ENCODE peak calls at places on chromosomes 3 and 15, in eight cellular contexts. G is stimulated activated CD4-positive, alpha-beta T cell treated with anti-CD3 and anti-CD28 coated beads, Interleukin-12 subunit alpha, Interleukin-12 subunit beta, amount 100 ng/mL, for 24 hours; X is NCI-H1092 treated with DMSO at 0.1 percent for 48 hours; F is GM23338; C is HTR-8/SVneo; Z is B cell; S is activated naive CD4-positive, alpha-beta T cell treated with anti-CD3 and anti-CD28 coated beads, Interleukin-2, amount 50 U/mL, for 72 hours; P is ELR. I is an unnamed sample.

GRCh38 chr3:172635588-172635987 is 75.3 kb downstream of the NCEH1 start:
- DNase-seq in G (no peak), X (no peak), F (no peak), C (no peak), Z (no peak), S (no peak), P (peak; percentile 87), I (peak; percentile 61)

GRCh38 chr15:55250951-55251350 is 38.7 kb downstream of the RAB27A start:
- DNase-seq in G (no peak), X (no peak), F (no peak), C (no peak), Z (no peak), S (no peak), P (no peak), I (no peak)

GRCh38 chr3:72232777-72233176 is 447.8 kb upstream of the PROK2 start:
- DNase-seq in G (no peak), X (no peak), F (peak; percentile 50), C (no peak), Z (no peak), S (no peak), P (no peak), I (no peak)

GRCh38 chr15:88832791-88833190 is 29.6 kb downstream of the ACAN start:
- DNase-seq in G (no peak), X (no peak), F (no peak), C (no peak), Z (no peak), S (no peak), P (no peak), I (no peak)

GRCh38 chr3:127072971-127073851 is 90.3 kb downstream of the PLXNA1 start:
- DNase-seq in G (no peak), X (no peak), F (no peak), C (no peak), Z (no peak), S (no peak), P (no peak), I (no peak)

GRCh38 chr3:64163755-64164148 is 61.5 kb downstream of the PRICKLE2 start:
- DNase-seq in G (no peak), X (no peak), F (peak; percentile 30), C (peak; percentile 53), Z (no peak), S (no peak), P (peak; percentile 89), I (peak; percentile 83)

GRCh38 chr3:119257111-119257510 is 16.4 kb upstream of the B4GALT4 start:
- DNase-seq in G (no peak), X (no peak), F (no peak), C (no peak), Z (no peak), S (no peak), P (no peak), I (no peak)

GRCh38 chr3:1693145-1693544 is 405.5 kb upstream of the CNTN4 start:
- DNase-seq in G (no peak), X (no peak), F (peak; percentile 6), C (no peak), Z (no peak), S (no peak), P (no peak), I (no peak)

GRCh38 chr3:13045904-13046568 is 27.2 kb downstream of the IQSEC1 start:
- DNase-seq in G (no peak), X (no peak), F (no peak), C (no peak), Z (peak; percentile 88), S (no peak), P (no peak), I (no peak)

GRCh38 chr3:141783632-141784031 is 20.4 kb downstream of the GRK7 start:
- DNase-seq in G (no peak), X (no peak), F (no peak), C (no peak), Z (no peak), S (no peak), P (no peak), I (no peak)

GRCh38 chr3:17057316-17057715 is 172.6 kb downstream of the PLCL2 start:
- DNase-seq in G (no peak), X (peak; percentile 6), F (no peak), C (no peak), Z (no peak), S (no peak), P (peak; percentile 61), I (no peak)

GRCh38 chr15:74327756-74328155 is 39.7 kb downstream of the CYP11A1 start:
- DNase-seq in G (no peak), X (no peak), F (no peak), C (no peak), Z (no peak), S (no peak), P (no peak), I (no peak)